ENCODE peak calls at places on chromosome 12, in ten cellular contexts. J is IMR-90; M is fibroblast of pulmonary artery; Z is CD4-positive, alpha-beta T cell; A is endothelial cell; I is kidney; Y is cardiac fibroblast; B is HFF-Myc; P is adrenal gland; G is B cell. U is an unnamed sample.

GRCh38 chr12:121827351-121828099 is 23.7 kb downstream of the SETD1B start:
- DNase-seq in J (no peak), M (no peak), Z (no peak), A (no peak), I (no peak), Y (no peak), B (no peak), P (no peak), G (no peak), U (no peak)

GRCh38 chr12:23006413-23006812 is 381.4 kb downstream of the ETNK1 start:
- DNase-seq in J (no peak), M (no peak), Z (no peak), A (no peak), I (no peak), Y (no peak), B (no peak), P (no peak), G (no peak), U (no peak)

GRCh38 chr12:105740970-105741725 is 397.6 kb downstream of the NUAK1 start:
- DNase-seq in J (peak), M (peak), Z (no peak), A (no peak), I (no peak), Y (peak), B (no peak), P (peak), G (no peak), U (no peak)

GRCh38 chr12:45827974-45828373 is 98.5 kb downstream of the ARID2 start:
- DNase-seq in J (no peak), M (no peak), Z (no peak), A (no peak), I (no peak), Y (no peak), B (no peak), P (no peak), G (no peak), U (no peak)

GRCh38 chr12:98002887-98003493 is 512.4 kb upstream of the TMPO start:
- DNase-seq in J (peak), M (peak), Z (no peak), A (peak), I (no peak), Y (peak), B (peak), P (peak), G (no peak), U (peak)

GRCh38 chr12:81683881-81684280 is 75.3 kb downstream of the PPFIA2 start:
- DNase-seq in J (no peak), M (no peak), Z (no peak), A (no peak), I (no peak), Y (no peak), B (no peak), P (no peak), G (no peak), U (no peak)

GRCh38 chr12:89355243-89356068 is 3.2 kb upstream of the DUSP6 start:
- DNase-seq in J (no peak), M (no peak), Z (no peak), A (no peak), I (no peak), Y (peak), B (no peak), P (no peak), G (no peak), U (no peak)

GRCh38 chr12:59873136-59873535 is 277.3 kb downstream of the SLC16A7 start:
- DNase-seq in J (peak), M (no peak), Z (no peak), A (no peak), I (no peak), Y (no peak), B (no peak), P (no peak), G (no peak), U (no peak)

GRCh38 chr12:19719650-19720049 is 280.4 kb downstream of the AEBP2 start:
- DNase-seq in J (no peak), M (no peak), Z (no peak), A (no peak), I (no peak), Y (no peak), B (no peak), P (no peak), G (no peak), U (no peak)

GRCh38 chr12:119911147-119911546 is 34.0 kb upstream of the CIT start:
- DNase-seq in J (peak), M (peak), Z (no peak), A (no peak), I (no peak), Y (peak), B (peak), P (no peak), G (no peak), U (no peak)

DNA sequence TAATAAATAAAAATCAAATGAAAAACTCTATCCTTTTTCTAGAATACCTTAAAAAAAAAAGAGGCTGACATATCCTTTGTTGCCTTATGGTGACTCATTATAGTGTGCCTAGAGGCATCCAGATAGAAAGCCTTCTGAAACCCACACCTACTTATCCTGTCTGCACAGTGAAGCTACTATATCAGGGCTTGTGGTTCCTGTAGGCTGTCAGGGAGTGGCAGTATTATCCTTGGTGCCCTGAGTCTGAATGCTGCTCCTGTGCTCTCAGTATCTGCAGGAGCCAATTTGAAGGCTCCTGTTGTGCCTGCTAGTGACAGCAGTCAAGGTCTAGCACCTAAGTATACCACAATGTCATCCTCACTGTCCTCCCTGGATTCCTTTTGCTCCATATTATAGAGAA is 168.4 kb upstream of the AVPR1A start:
- DNase-seq in J (no peak), M (no peak), Z (no peak), A (no peak), I (no peak), Y (peak), B (peak), P (no peak), G (no peak), U (no peak)
- TF ChIP-seq CTCF in J (no peak), M (no peak), Z (no peak), A (no peak), I (no peak), Y (no peak), B (no peak), P (no peak), G (no peak), U (no peak)

GRCh38 chr12:39102474-39103209 is 197.3 kb upstream of the CPNE8 start:
- DNase-seq in J (no peak), M (peak), Z (no peak), A (no peak), I (no peak), Y (peak), B (no peak), P (no peak), G (no peak), U (no peak)
- TF ChIP-seq CTCF in J (no peak), M (no peak), Z (no peak), A (no peak), I (no peak), Y (no peak), B (no peak), P (no peak), G (no peak), U (no peak)

DNA sequence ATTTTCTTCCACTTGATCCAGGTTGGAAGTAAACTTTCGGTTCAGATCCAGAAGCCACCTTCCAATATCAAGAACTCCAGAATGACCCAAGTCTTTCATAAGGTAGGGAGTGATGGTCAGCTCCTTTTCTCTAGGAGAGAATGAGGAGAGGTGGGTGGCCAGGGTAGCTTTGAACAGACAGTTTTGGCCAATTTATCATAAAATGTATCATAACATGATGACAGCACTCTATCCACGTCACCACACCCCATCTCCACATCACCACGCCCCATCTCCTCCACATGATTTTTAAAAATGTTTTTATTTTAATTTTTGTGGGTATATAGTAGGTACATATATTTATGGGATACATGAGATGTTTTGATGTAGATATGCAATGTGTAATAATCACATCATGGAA is 26.9 kb downstream of the DYRK4 start:
- DNase-seq in J (no peak), M (no peak), Z (no peak), A (no peak), I (no peak), Y (no peak), B (no peak), P (no peak), G (no peak), U (no peak)
- TF ChIP-seq CTCF in J (no peak), M (no peak), Z (no peak), A (no peak), I (no peak), Y (no peak), B (no peak), P (no peak), G (no peak), U (no peak)

DNA sequence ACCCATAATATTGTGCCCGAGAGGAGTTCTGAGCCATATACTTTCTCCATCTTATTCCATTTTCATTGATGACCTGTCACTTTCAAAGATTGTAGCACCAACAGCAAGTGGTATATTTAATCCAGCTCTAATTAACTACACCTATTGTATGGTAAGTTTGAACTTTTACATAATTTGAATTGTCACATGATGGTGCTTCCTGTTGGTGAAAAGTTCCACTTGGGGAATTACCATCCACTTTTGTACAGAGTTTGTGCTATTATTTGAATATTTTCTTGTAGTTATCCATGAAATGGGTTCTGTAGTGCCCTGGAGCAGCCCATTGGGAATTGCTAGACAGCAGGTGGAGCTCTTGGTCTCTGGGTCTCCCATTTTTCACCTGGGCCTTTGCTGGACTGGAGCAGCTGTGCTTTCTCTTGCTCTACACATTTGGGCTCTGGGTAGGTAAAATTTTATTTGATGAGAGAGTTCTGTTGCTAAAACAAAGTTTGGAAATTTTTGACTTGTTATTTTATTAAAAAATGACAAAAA is 3.0 kb downstream of the SMCO3 start:
- DNase-seq in J (peak), M (peak), Z (no peak), A (peak), I (no peak), Y (peak), B (no peak), P (peak), G (no peak), U (no peak)
- TF ChIP-seq CTCF in J (peak), M (peak), Z (no peak), A (no peak), I (peak), Y (peak), B (peak), P (peak), G (no peak), U (no peak)

GRCh38 chr12:9378430-9378835 is 170.2 kb upstream of the PZP start:
- DNase-seq in J (no peak), M (no peak), Z (no peak), A (peak), I (no peak), Y (no peak), B (no peak), P (no peak), G (no peak), U (no peak)
- TF ChIP-seq CTCF in J (no peak), M (peak), Z (peak), A (no peak), I (no peak), Y (no peak), B (peak), P (no peak), G (no peak), U (peak)

DNA sequence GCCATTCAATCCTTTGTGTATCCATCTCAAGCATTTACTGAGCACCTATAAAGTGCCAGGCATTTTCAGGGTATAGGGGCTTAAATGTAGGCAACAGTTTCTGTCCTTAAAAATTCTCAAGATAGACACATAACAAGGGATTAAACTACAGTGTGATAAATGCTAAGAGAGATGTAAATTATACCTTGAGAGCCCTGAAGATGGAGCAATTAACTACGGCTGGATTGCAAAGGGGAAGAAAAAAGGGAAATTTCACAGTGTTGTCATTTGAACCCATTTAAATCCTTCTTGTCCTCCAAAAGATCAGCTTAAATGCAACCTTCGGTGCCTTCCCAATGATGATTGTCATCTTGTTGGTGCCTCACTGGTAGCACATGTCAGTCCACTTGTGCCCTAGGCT is 11.5 kb upstream of the IL26 start:
- DNase-seq in J (no peak), M (no peak), Z (no peak), A (no peak), I (no peak), Y (peak), B (no peak), P (no peak), G (no peak), U (no peak)
- TF ChIP-seq CTCF in J (peak), M (peak), Z (no peak), A (no peak), I (no peak), Y (no peak), B (no peak), P (no peak), G (no peak), U (peak)